ENCODE peak calls at places on chromosomes 1 and 21, in six cellular contexts. I is heart left ventricle, O is esophagus squamous epithelium, E is transverse colon, G is A549, K is body of pancreas. U is an unnamed sample.
A peak's percentile ranks its signal among the peaks of the same experiment; 100 is the strongest.

GRCh38 chr1:150696590-150696989 is 364 bp downstream of the GOLPH3L start:
- DNase-seq in E (no peak), G (no peak), O (no peak), I (no peak), K (no peak), U (no peak)

GRCh38 chr21:14095021-14095420 is 115.7 kb downstream of the LIPI start:
- DNase-seq in G (no peak), O (no peak), K (no peak), I (no peak), E (no peak), U (no peak)

GRCh38 chr1:941588-942383 is 17.3 kb downstream of the NOC2L start:
- DNase-seq in E (peak; percentile 73), I (peak; percentile 81), K (peak; percentile 67), O (no peak), G (peak; percentile 77), U (peak; percentile 76)

GRCh38 chr1:63319069-63320023 is 3.0 kb upstream of the FOXD3 start:
- DNase-seq in G (no peak), E (no peak), O (no peak), I (no peak), K (peak; percentile 14), U (no peak)

GRCh38 chr1:18256318-18257235 is 149.0 kb downstream of the IGSF21 start:
- DNase-seq in O (no peak), E (peak; percentile 38), G (peak; percentile 15), I (peak; percentile 62), K (peak; percentile 71), U (peak; percentile 31)

GRCh38 chr1:12433323-12434053 is 184.5 kb downstream of the DHRS3 start:
- DNase-seq in G (no peak), I (peak; percentile 80), E (peak; percentile 36), O (no peak), K (peak; percentile 66), U (no peak)

GRCh38 chr1:56758135-56758534 is 61.1 kb downstream of the FYB2 start:
- DNase-seq in O (no peak), E (peak; percentile 27), I (peak; percentile 37), G (no peak), K (peak; percentile 56), U (no peak)

GRCh38 chr1:1406821-1407100 is 332 bp downstream of the MRPL20 start:
- DNase-seq in O (no peak), G (no peak), E (no peak), K (no peak), I (no peak), U (no peak)

GRCh38 chr1:223707270-223708000 is 4.9 kb upstream of the CAPN2 start:
- DNase-seq in K (peak; percentile 64), O (no peak), E (peak; percentile 77), G (peak; percentile 84), I (peak; percentile 71), U (no peak)

GRCh38 chr1:156074661-156075060 is 7.6 kb downstream of the MEX3A start:
- DNase-seq in I (no peak), O (no peak), K (no peak), E (no peak), G (no peak), U (no peak)

GRCh38 chr21:43925609-43926008 is 60.6 kb downstream of the AGPAT3 start:
- DNase-seq in O (no peak), E (no peak), I (no peak), G (no peak), K (no peak), U (no peak)

GRCh38 chr1:91606546-91607078 is 106.0 kb downstream of the CDC7 start:
- DNase-seq in O (no peak), G (no peak), I (no peak), K (no peak), E (no peak), U (no peak)

GRCh38 chr1:40421694-40422384 is 28.4 kb upstream of the ZFP69B start:
- DNase-seq in K (no peak), O (no peak), G (no peak), E (no peak), I (no peak), U (no peak)

GRCh38 chr1:78229344-78229743 is 183.6 kb downstream of the GIPC2 start:
- DNase-seq in I (no peak), G (no peak), E (no peak), O (no peak), K (no peak), U (no peak)

GRCh38 chr1:14668448-14669029 is 70.1 kb downstream of the KAZN start:
- DNase-seq in G (no peak), E (no peak), O (no peak), I (no peak), K (no peak), U (no peak)

GRCh38 chr1:67726224-67726623 is 41.2 kb downstream of the GADD45A start:
- DNase-seq in I (no peak), K (no peak), G (no peak), E (no peak), O (no peak), U (no peak)

GRCh38 chr1:211619033-211619996 is 40.4 kb upstream of the SLC30A1 start:
- DNase-seq in G (no peak), E (no peak), K (no peak), O (no peak), I (no peak), U (no peak)

GRCh38 chr1:67031848-67032247 is 22.1 kb downstream of the SLC35D1 start:
- DNase-seq in I (no peak), K (no peak), E (no peak), O (no peak), G (no peak), U (no peak)

GRCh38 chr1:11746795-11747487 is 11.0 kb downstream of the AGTRAP start:
- DNase-seq in O (no peak), G (no peak), E (no peak), I (peak; percentile 56), K (peak; percentile 81), U (no peak)

GRCh38 chr21:36321325-36322082 is 1.5 kb downstream of the MORC3 start:
- DNase-seq in E (no peak), G (no peak), I (no peak), O (no peak), K (peak; percentile 61), U (no peak)

GRCh38 chr21:44872568-44873355 is 728 bp downstream of the PTTG1IP start:
- DNase-seq in E (peak; percentile 44), I (peak; percentile 64), G (no peak), K (peak; percentile 47), O (no peak), U (no peak)

GRCh38 chr21:34031835-34032370 is 41.5 kb upstream of the MRPS6 start:
- DNase-seq in I (no peak), G (no peak), E (peak; percentile 46), K (no peak), O (no peak), U (no peak)

GRCh38 chr21:44710294-44710665 is 1.1 kb downstream of the TSPEAR start:
- DNase-seq in O (no peak), I (no peak), G (no peak), K (no peak), E (no peak), U (no peak)

GRCh38 chr1:115495603-115496002 is 146.2 kb upstream of the VANGL1 start:
- DNase-seq in E (no peak), I (no peak), K (no peak), G (no peak), O (no peak), U (no peak)

GRCh38 chr1:243628476-243628907 is 221.6 kb downstream of the AKT3 start:
- DNase-seq in E (no peak), O (no peak), I (no peak), G (no peak), K (no peak), U (no peak)

GRCh38 chr1:204255225-204255624 is 41.4 kb upstream of the GOLT1A start:
- DNase-seq in G (no peak), E (no peak), K (no peak), O (no peak), I (no peak), U (no peak)

GRCh38 chr1:91877574-91878208 is 8.3 kb downstream of the TGFBR3 start:
- DNase-seq in K (no peak), O (no peak), I (no peak), G (no peak), E (no peak), U (no peak)

GRCh38 chr1:231354330-231355020 is 16.4 kb downstream of the SPRTN start:
- DNase-seq in G (no peak), I (no peak), E (no peak), K (no peak), O (no peak), U (no peak)

GRCh38 chr1:158121604-158122254 is 59.0 kb upstream of the CD1D start:
- DNase-seq in O (no peak), E (peak; percentile 25), K (peak; percentile 62), G (peak; percentile 58), I (no peak), U (no peak)

GRCh38 chr1:42837742-42838141 is 8.7 kb upstream of the ZNF691 start:
- DNase-seq in K (no peak), I (no peak), E (no peak), O (no peak), G (no peak), U (no peak)

GRCh38 chr1:18632711-18633427 is 2.2 kb downstream of the PAX7 start:
- DNase-seq in E (no peak), G (no peak), O (no peak), I (no peak), K (no peak), U (no peak)

GRCh38 chr1:109243860-109244552 is 5.3 kb upstream of the CELSR2 start:
- DNase-seq in I (no peak), E (no peak), G (no peak), K (no peak), O (no peak), U (no peak)

DNA sequence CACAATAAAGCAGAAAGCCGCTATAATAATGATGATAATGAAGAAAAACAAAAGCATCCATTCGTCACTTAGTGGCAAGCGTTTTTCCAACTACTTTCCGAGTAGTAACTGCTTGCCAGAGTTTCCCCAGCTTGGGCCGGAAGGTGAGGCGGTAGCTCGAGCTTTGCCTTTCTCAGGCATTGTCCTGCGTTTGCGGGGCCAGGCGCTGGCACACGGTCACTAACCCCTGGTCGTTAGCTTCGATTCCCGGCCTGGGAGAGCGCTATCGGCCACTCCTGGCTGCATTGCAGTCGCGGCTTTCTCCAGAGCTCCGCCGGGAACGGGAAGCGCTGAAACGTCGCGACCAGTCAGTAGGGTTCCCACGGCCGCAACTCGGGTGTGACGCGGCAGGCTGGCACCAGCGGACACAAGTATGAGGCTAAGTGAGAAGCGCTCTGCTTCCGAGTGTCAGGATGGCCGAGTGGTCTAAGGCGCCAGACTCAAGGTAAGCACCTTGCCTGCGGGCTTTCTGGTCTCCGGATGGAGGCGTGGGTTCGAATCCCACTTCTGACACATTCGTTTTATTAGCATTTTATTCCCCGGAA is 14.6 kb upstream of the ZNF692 start:
- DNase-seq in G (peak; percentile 79), K (peak; percentile 96), O (peak; percentile 39), I (peak; percentile 93), E (peak; percentile 96), U (peak; percentile 59)
- TF ChIP-seq POLR2A in G (peak; percentile 60), K (peak; percentile 67), O (peak; percentile 39), I (no peak), E (peak; percentile 74), U (no peak)

GRCh38 chr1:15848929-15849774 is 1.6 kb downstream of the SPEN start:
- DNase-seq in E (peak; percentile 88), K (peak; percentile 90), I (peak; percentile 89), G (peak; percentile 16), O (peak; percentile 14), U (no peak)
- TF ChIP-seq POLR2A in E (peak; percentile 83), K (peak; percentile 62), I (no peak), G (no peak), O (peak; percentile 70), U (no peak)

GRCh38 chr1:110407260-110408210 is at the start of gene LAMTOR5:
- DNase-seq in O (peak; percentile 55), E (peak; percentile 95), I (peak; percentile 96), K (peak; percentile 94), G (peak; percentile 61), U (peak; percentile 77)
- TF ChIP-seq POLR2A in O (peak; percentile 94), E (peak; percentile 95), I (peak; percentile 20), K (peak; percentile 73), G (peak; percentile 69), U (peak; percentile 89)

GRCh38 chr21:32001390-32001789 is 128.6 kb downstream of the HUNK start:
- DNase-seq in I (no peak), O (no peak), K (peak; percentile 31), G (no peak), E (no peak), U (no peak)
- TF ChIP-seq POLR2A in I (no peak), O (no peak), K (no peak), G (no peak), E (no peak), U (no peak)